ENCODE peak calls at places on chromosome 7, in seven cellular contexts. N, P, U, L, J, O and I are unnamed samples.

GRCh38 chr7:74272305-74273038 is 16.7 kb upstream of the CLIP2 start:
- DNase-seq in N (no peak), P (peak), U (no peak), L (no peak), J (no peak), O (no peak), I (no peak)

GRCh38 chr7:8176370-8177081 is 85.4 kb downstream of the ICA1 start:
- DNase-seq in N (peak), P (peak), U (no peak), L (no peak), J (peak), O (peak), I (peak)

GRCh38 chr7:91953618-91954017 is 13.0 kb downstream of the AKAP9 start:
- DNase-seq in N (no peak), P (peak), U (no peak), L (no peak), J (no peak), O (no peak), I (no peak)

GRCh38 chr7:77537136-77537594 is at the start of gene PTPN12:
- DNase-seq in N (no peak), P (no peak), U (no peak), L (no peak), J (no peak), O (no peak), I (no peak)

GRCh38 chr7:72465521-72465920 is 53.4 kb upstream of the CALN1 start:
- DNase-seq in N (no peak), P (no peak), U (no peak), L (no peak), J (no peak), O (no peak), I (no peak)

GRCh38 chr7:20647908-20648776 is 32.7 kb downstream of the ABCB5 start:
- DNase-seq in N (no peak), P (peak), U (peak), L (peak), J (peak), O (no peak), I (no peak)

GRCh38 chr7:82044497-82045080 is 274.7 kb upstream of the HGF start:
- DNase-seq in N (no peak), P (peak), U (peak), L (peak), J (peak), O (no peak), I (no peak)

GRCh38 chr7:119685906-119686305 is 587.1 kb upstream of the KCND2 start:
- DNase-seq in N (no peak), P (no peak), U (no peak), L (no peak), J (no peak), O (no peak), I (no peak)

GRCh38 chr7:1707756-1708611 is 37.9 kb downstream of the ELFN1 start:
- DNase-seq in N (no peak), P (no peak), U (peak), L (no peak), J (no peak), O (peak), I (no peak)

GRCh38 chr7:99173787-99174186 is 29.9 kb upstream of the SMURF1 start:
- DNase-seq in N (no peak), P (no peak), U (no peak), L (no peak), J (no peak), O (no peak), I (no peak)

GRCh38 chr7:101374990-101375389 is 12.3 kb downstream of the COL26A1 start:
- DNase-seq in N (no peak), P (no peak), U (no peak), L (no peak), J (no peak), O (no peak), I (no peak)

GRCh38 chr7:95687759-95688343 is 84.5 kb upstream of the DYNC1I1 start:
- DNase-seq in N (no peak), P (peak), U (peak), L (peak), J (peak), O (no peak), I (no peak)

GRCh38 chr7:92058040-92058439 is 76.2 kb downstream of the CYP51A1 start:
- DNase-seq in N (no peak), P (peak), U (no peak), L (no peak), J (no peak), O (no peak), I (no peak)

GRCh38 chr7:98294798-98295382 is 13.4 kb downstream of the BRI3 start:
- DNase-seq in N (peak), P (peak), U (peak), L (no peak), J (peak), O (peak), I (no peak)

GRCh38 chr7:125136341-125136740 is 206.7 kb upstream of the POT1 start:
- DNase-seq in N (no peak), P (no peak), U (no peak), L (peak), J (no peak), O (no peak), I (no peak)

GRCh38 chr7:156892086-156892800 is 740 bp downstream of the LMBR1 start:
- DNase-seq in N (peak), P (peak), U (peak), L (no peak), J (peak), O (peak), I (peak)